ENCODE peak calls at places on chromosomes 12 and 14, in six cellular contexts. One of them, this sample, is unnamed.

GRCh38 chr12:117857632-117858274 is 111.0 kb downstream of the KSR2 start:
- DNase-seq in heart left ventricle: no peak
- DNase-seq in breast epithelium: no peak
- DNase-seq in transverse colon: peak; percentile 45
- DNase-seq in adrenal gland: peak; percentile 34
- DNase-seq in lower leg skin: no peak
- DNase-seq in this sample: peak; percentile 49

GRCh38 chr14:36065831-36066230 is 110.7 kb downstream of the PTCSC3 start:
- DNase-seq in heart left ventricle: no peak
- DNase-seq in lower leg skin: no peak
- DNase-seq in breast epithelium: no peak
- DNase-seq in transverse colon: no peak
- DNase-seq in adrenal gland: no peak
- DNase-seq in this sample: no peak

GRCh38 chr14:102445066-102445465 is 64.5 kb downstream of the ANKRD9 start:
- DNase-seq in lower leg skin: no peak
- DNase-seq in breast epithelium: no peak
- DNase-seq in adrenal gland: no peak
- DNase-seq in heart left ventricle: no peak
- DNase-seq in transverse colon: no peak
- DNase-seq in this sample: no peak

GRCh38 chr14:23435540-23436326 is at the start of gene MYH7:
- DNase-seq in breast epithelium: peak; percentile 7
- DNase-seq in heart left ventricle: no peak
- DNase-seq in lower leg skin: peak; percentile 76
- DNase-seq in transverse colon: peak; percentile 2
- DNase-seq in adrenal gland: no peak
- DNase-seq in this sample: no peak

GRCh38 chr12:22333751-22334695 is 484 bp downstream of the ST8SIA1 start:
- DNase-seq in adrenal gland: peak; percentile 38
- DNase-seq in transverse colon: peak; percentile 11
- DNase-seq in breast epithelium: no peak
- DNase-seq in lower leg skin: peak; percentile 89
- DNase-seq in heart left ventricle: peak; percentile 65
- DNase-seq in this sample: peak; percentile 48

GRCh38 chr14:53470351-53471043 is 317.4 kb upstream of the DDHD1 start:
- DNase-seq in lower leg skin: no peak
- DNase-seq in adrenal gland: peak; percentile 65
- DNase-seq in breast epithelium: peak; percentile 56
- DNase-seq in transverse colon: no peak
- DNase-seq in heart left ventricle: no peak
- DNase-seq in this sample: no peak

GRCh38 chr14:93042968-93043940 is 72.5 kb downstream of the ITPK1 start:
- DNase-seq in adrenal gland: peak; percentile 92
- DNase-seq in transverse colon: peak; percentile 92
- DNase-seq in breast epithelium: peak; percentile 82
- DNase-seq in lower leg skin: peak; percentile 90
- DNase-seq in heart left ventricle: peak; percentile 77
- DNase-seq in this sample: no peak

GRCh38 chr12:65825573-65826512 is 1.6 kb downstream of the HMGA2 start:
- DNase-seq in breast epithelium: no peak
- DNase-seq in adrenal gland: peak; percentile 17
- DNase-seq in lower leg skin: peak; percentile 86
- DNase-seq in transverse colon: peak; percentile 33
- DNase-seq in heart left ventricle: peak; percentile 68
- DNase-seq in this sample: peak; percentile 61

GRCh38 chr14:31933716-31934115 is 143.4 kb upstream of the ARHGAP5 start:
- DNase-seq in lower leg skin: no peak
- DNase-seq in breast epithelium: no peak
- DNase-seq in transverse colon: no peak
- DNase-seq in adrenal gland: no peak
- DNase-seq in heart left ventricle: no peak
- DNase-seq in this sample: no peak

GRCh38 chr14:22558221-22558913 is 30.7 kb downstream of the DAD1 start:
- DNase-seq in adrenal gland: no peak
- DNase-seq in heart left ventricle: no peak
- DNase-seq in breast epithelium: no peak
- DNase-seq in lower leg skin: no peak
- DNase-seq in transverse colon: no peak
- DNase-seq in this sample: peak; percentile 22

GRCh38 chr14:43481864-43482263 is 1025.2 kb downstream of the FSCB start:
- DNase-seq in breast epithelium: no peak
- DNase-seq in adrenal gland: no peak
- DNase-seq in heart left ventricle: no peak
- DNase-seq in lower leg skin: no peak
- DNase-seq in transverse colon: no peak
- DNase-seq in this sample: no peak

GRCh38 chr14:88729159-88729558 is 63.6 kb downstream of the EML5 start:
- DNase-seq in heart left ventricle: no peak
- DNase-seq in transverse colon: no peak
- DNase-seq in breast epithelium: no peak
- DNase-seq in adrenal gland: no peak
- DNase-seq in lower leg skin: no peak
- DNase-seq in this sample: no peak

GRCh38 chr12:49288412-49288853 is 6.5 kb upstream of the PRPH start:
- DNase-seq in lower leg skin: peak; percentile 88
- DNase-seq in adrenal gland: peak; percentile 54
- DNase-seq in breast epithelium: peak; percentile 49
- DNase-seq in heart left ventricle: no peak
- DNase-seq in transverse colon: peak; percentile 58
- DNase-seq in this sample: peak; percentile 68

GRCh38 chr12:45184145-45184958 is 31.5 kb upstream of the ANO6 start:
- DNase-seq in adrenal gland: no peak
- DNase-seq in lower leg skin: no peak
- DNase-seq in breast epithelium: no peak
- DNase-seq in transverse colon: no peak
- DNase-seq in heart left ventricle: no peak
- DNase-seq in this sample: peak; percentile 2

GRCh38 chr12:47616440-47616839 is 89.4 kb downstream of the RPAP3 start:
- DNase-seq in lower leg skin: no peak
- DNase-seq in heart left ventricle: no peak
- DNase-seq in adrenal gland: no peak
- DNase-seq in breast epithelium: no peak
- DNase-seq in transverse colon: no peak
- DNase-seq in this sample: peak; percentile 43

DNA sequence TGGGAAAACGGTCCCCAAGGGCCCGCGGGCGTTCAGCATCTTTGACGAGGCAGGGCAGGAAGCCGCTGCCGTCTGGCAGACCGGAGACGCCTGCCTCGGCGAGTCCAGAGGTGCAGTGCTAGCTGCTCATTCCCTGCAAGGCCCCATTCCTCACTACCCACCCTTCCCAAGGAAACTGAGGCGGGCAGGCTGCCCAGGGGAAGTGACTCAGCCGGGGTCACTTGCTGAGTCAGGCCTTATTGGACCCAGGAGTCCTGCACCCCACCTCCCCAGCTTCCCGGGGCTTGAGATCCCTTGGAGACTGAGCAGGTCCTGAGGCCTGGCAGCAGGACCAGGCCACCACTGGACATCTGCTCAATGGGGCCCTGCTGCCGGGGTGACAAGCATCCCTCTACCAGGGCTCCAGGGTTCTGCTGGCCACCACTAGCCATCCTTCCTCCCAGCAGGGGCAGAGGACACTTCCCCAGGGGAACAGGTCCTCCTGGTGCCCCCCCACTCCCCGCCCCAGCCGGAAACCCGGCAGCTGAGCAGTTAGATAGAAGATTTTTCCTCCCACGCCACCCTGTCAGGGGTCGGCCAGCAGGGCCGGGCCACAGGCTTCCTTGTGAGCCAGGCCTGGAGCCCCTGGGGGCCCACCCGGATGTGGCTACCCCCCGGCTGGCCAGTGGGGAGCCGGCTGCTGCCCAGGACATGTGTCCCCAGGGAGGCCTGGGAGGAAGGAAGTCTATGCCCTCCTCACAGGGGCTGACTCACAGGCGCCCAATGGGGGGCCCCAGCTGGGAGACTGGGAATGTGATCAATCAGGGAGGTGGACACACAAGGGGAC is 3.9 kb downstream of the SH2B3 start:
- DNase-seq in transverse colon: no peak
- DNase-seq in heart left ventricle: peak; percentile 90
- DNase-seq in lower leg skin: peak; percentile 93
- DNase-seq in adrenal gland: peak; percentile 77
- DNase-seq in breast epithelium: no peak
- DNase-seq in this sample: peak; percentile 62
- TF ChIP-seq POLR2A in transverse colon: no peak
- TF ChIP-seq POLR2A in heart left ventricle: no peak
- TF ChIP-seq POLR2A in lower leg skin: no peak
- TF ChIP-seq POLR2A in adrenal gland: no peak
- TF ChIP-seq POLR2A in breast epithelium: no peak
- TF ChIP-seq POLR2A in this sample: no peak

GRCh38 chr12:53279283-53279869 is 11.3 kb downstream of the ESPL1 start:
- DNase-seq in heart left ventricle: no peak
- DNase-seq in transverse colon: peak; percentile 38
- DNase-seq in lower leg skin: no peak
- DNase-seq in adrenal gland: no peak
- DNase-seq in breast epithelium: no peak
- DNase-seq in this sample: no peak
- TF ChIP-seq POLR2A in heart left ventricle: no peak
- TF ChIP-seq POLR2A in transverse colon: no peak
- TF ChIP-seq POLR2A in lower leg skin: no peak
- TF ChIP-seq POLR2A in adrenal gland: no peak
- TF ChIP-seq POLR2A in breast epithelium: no peak
- TF ChIP-seq POLR2A in this sample: no peak

GRCh38 chr12:6532051-6532926 is 2.0 kb upstream of the GAPDH start:
- DNase-seq in transverse colon: peak; percentile 71
- DNase-seq in heart left ventricle: no peak
- DNase-seq in lower leg skin: peak; percentile 88
- DNase-seq in breast epithelium: no peak
- DNase-seq in adrenal gland: peak; percentile 91
- DNase-seq in this sample: peak; percentile 94
- TF ChIP-seq POLR2A in transverse colon: peak; percentile 17
- TF ChIP-seq POLR2A in heart left ventricle: peak; percentile 27
- TF ChIP-seq POLR2A in lower leg skin: no peak
- TF ChIP-seq POLR2A in breast epithelium: no peak
- TF ChIP-seq POLR2A in adrenal gland: no peak
- TF ChIP-seq POLR2A in this sample: peak; percentile 73

GRCh38 chr12:128168273-128168672 is 98.7 kb upstream of the TMEM132C start:
- DNase-seq in breast epithelium: no peak
- DNase-seq in lower leg skin: no peak
- DNase-seq in adrenal gland: no peak
- DNase-seq in transverse colon: no peak
- DNase-seq in heart left ventricle: no peak
- DNase-seq in this sample: no peak
- TF ChIP-seq POLR2A in breast epithelium: no peak
- TF ChIP-seq POLR2A in lower leg skin: no peak
- TF ChIP-seq POLR2A in adrenal gland: no peak
- TF ChIP-seq POLR2A in transverse colon: no peak
- TF ChIP-seq POLR2A in heart left ventricle: no peak
- TF ChIP-seq POLR2A in this sample: no peak